ENCODE peak calls at places on chromosome 13, in five cellular contexts. U is GM20000; T is activated CD4-positive, alpha-beta T cell treated with anti-CD3 and anti-CD28 coated beads, Interleukin-2, amount 50 U/mL, for 48 hours; I is astrocyte of the hippocampus; F is HuH-7. X is an unnamed sample.

GRCh38 chr13:78631077-78631476 is 27.7 kb upstream of the POU4F1 start:
- DNase-seq in I (no peak), T (no peak), U (no peak), F (no peak), X (no peak)

GRCh38 chr13:112441779-112442310 is 65.7 kb downstream of the SPACA7 start:
- DNase-seq in T (no peak), I (no peak), U (no peak), F (no peak), X (no peak)

GRCh38 chr13:61188057-61188456 is 227.6 kb downstream of the PCDH20 start:
- DNase-seq in T (no peak), I (no peak), F (no peak), U (no peak), X (no peak)

GRCh38 chr13:42066542-42066941 is 18.1 kb downstream of the DGKH start:
- DNase-seq in U (no peak), T (no peak), I (peak), F (no peak), X (no peak)

GRCh38 chr13:75258159-75258782 is 223.7 kb downstream of the TBC1D4 start:
- DNase-seq in F (peak), T (no peak), I (peak), U (no peak), X (no peak)

GRCh38 chr13:51728972-51729371 is 75.0 kb downstream of the DHRS12 start:
- DNase-seq in I (peak), U (no peak), F (no peak), T (no peak), X (no peak)

GRCh38 chr13:113763254-113763653 is 4.2 kb downstream of the TMEM255B start:
- DNase-seq in U (no peak), I (no peak), T (no peak), F (no peak), X (no peak)

GRCh38 chr13:113114511-113115362 is 7.9 kb upstream of the F10 start:
- DNase-seq in U (no peak), I (no peak), T (no peak), F (no peak), X (no peak)

GRCh38 chr13:66585669-66586203 is 644.4 kb downstream of the PCDH9 start:
- DNase-seq in U (no peak), F (peak), T (no peak), I (peak), X (no peak)

GRCh38 chr13:80338781-80339577 is 1.9 kb downstream of the SPRY2 start:
- DNase-seq in F (no peak), I (peak), U (peak), T (peak), X (no peak)

GRCh38 chr13:29845440-29846056 is 4.9 kb downstream of the UBL3 start:
- DNase-seq in F (no peak), I (peak), T (no peak), U (no peak), X (no peak)

GRCh38 chr13:50911051-50911690 is 1.6 kb downstream of the RNASEH2B start:
- DNase-seq in T (no peak), F (peak), U (peak), I (peak), X (peak)

GRCh38 chr13:72983085-72983768 is 75.6 kb upstream of the KLF5 start:
- DNase-seq in T (no peak), I (peak), F (no peak), U (no peak), X (no peak)

GRCh38 chr13:101917833-101918755 is 465.6 kb downstream of the ITGBL1 start:
- DNase-seq in T (no peak), F (no peak), I (no peak), U (peak), X (peak)

GRCh38 chr13:72985610-72986009 is 73.2 kb upstream of the KLF5 start:
- DNase-seq in F (no peak), U (no peak), T (no peak), I (no peak), X (no peak)

GRCh38 chr13:113943821-113944565 is 29.9 kb downstream of the C13orf46 start:
- DNase-seq in I (no peak), T (no peak), U (no peak), F (no peak), X (no peak)

GRCh38 chr13:41017744-41018582 is 1.2 kb downstream of the ELF1 start:
- DNase-seq in I (no peak), U (no peak), T (no peak), F (no peak), X (no peak)

GRCh38 chr13:64529874-64530485 is 2700.2 kb downstream of the PCDH9 start:
- DNase-seq in I (peak), U (peak), T (no peak), F (peak), X (no peak)

GRCh38 chr13:105144020-105144419 is 1391.4 kb downstream of the EFNB2 start:
- DNase-seq in I (no peak), T (no peak), U (no peak), F (no peak), X (no peak)

GRCh38 chr13:110334841-110335490 is 27.9 kb downstream of the COL4A2 start:
- DNase-seq in F (no peak), T (no peak), I (peak), U (no peak), X (no peak)

GRCh38 chr13:65057986-65058385 is 2172.2 kb downstream of the PCDH9 start:
- DNase-seq in U (no peak), F (no peak), T (no peak), I (no peak), X (no peak)

GRCh38 chr13:78401833-78402232 is 201.5 kb downstream of the POU4F1 start:
- DNase-seq in U (no peak), F (no peak), T (no peak), I (peak), X (no peak)

GRCh38 chr13:76980075-76980718 is 11.7 kb upstream of the CLN5 start:
- DNase-seq in F (peak), T (peak), I (peak), U (peak), X (peak)